ENCODE peak calls at places on chromosome 4, in six cellular contexts. N, Z, O, F, K and Q are unnamed samples.

GRCh38 chr4:159105761-159106243 is 2.9 kb downstream of the RAPGEF2 start:
- DNase-seq in N (peak), Z (no peak), O (no peak), F (no peak), K (peak), Q (peak)

GRCh38 chr4:30386266-30386895 is 333.8 kb upstream of the PCDH7 start:
- DNase-seq in N (no peak), Z (no peak), O (no peak), F (no peak), K (peak), Q (no peak)

GRCh38 chr4:171484681-171485080 is 328.5 kb upstream of the GALNTL6 start:
- DNase-seq in N (no peak), Z (no peak), O (no peak), F (no peak), K (no peak), Q (no peak)

GRCh38 chr4:130545596-130545995 is 1449.6 kb downstream of the C4orf33 start:
- DNase-seq in N (no peak), Z (no peak), O (no peak), F (no peak), K (no peak), Q (no peak)

GRCh38 chr4:89657931-89658700 is 178.8 kb downstream of the SNCA start:
- DNase-seq in N (peak), Z (no peak), O (no peak), F (no peak), K (peak), Q (no peak)

GRCh38 chr4:48360966-48361470 is 19.7 kb downstream of the SLAIN2 start:
- DNase-seq in N (no peak), Z (no peak), O (no peak), F (no peak), K (peak), Q (no peak)

GRCh38 chr4:18882468-18882867 is 860.9 kb upstream of the LCORL start:
- DNase-seq in N (peak), Z (no peak), O (no peak), F (no peak), K (peak), Q (no peak)

GRCh38 chr4:74397748-74398426 is 32.9 kb downstream of the EREG start:
- DNase-seq in N (no peak), Z (no peak), O (no peak), F (no peak), K (peak), Q (no peak)

GRCh38 chr4:99624141-99624719 is 33.4 kb downstream of the C4orf54 start:
- DNase-seq in N (no peak), Z (no peak), O (no peak), F (no peak), K (no peak), Q (no peak)

GRCh38 chr4:8765084-8765483 is 106.6 kb downstream of the HMX1 start:
- DNase-seq in N (no peak), Z (no peak), O (no peak), F (no peak), K (no peak), Q (peak)

GRCh38 chr4:18571252-18571885 is 549.8 kb upstream of the LCORL start:
- DNase-seq in N (no peak), Z (no peak), O (no peak), F (no peak), K (no peak), Q (no peak)

GRCh38 chr4:14338206-14338605 is 664.1 kb upstream of the CPEB2 start:
- DNase-seq in N (no peak), Z (no peak), O (no peak), F (no peak), K (peak), Q (no peak)

GRCh38 chr4:7335363-7336066 is 99.2 kb downstream of the PSAPL1 start:
- DNase-seq in N (peak), Z (peak), O (peak), F (peak), K (no peak), Q (peak)

GRCh38 chr4:159487284-159487747 is 384.4 kb downstream of the RAPGEF2 start:
- DNase-seq in N (peak), Z (no peak), O (peak), F (peak), K (peak), Q (peak)

GRCh38 chr4:83139514-83140156 is 25.1 kb upstream of the PLAC8 start:
- DNase-seq in N (no peak), Z (no peak), O (no peak), F (no peak), K (no peak), Q (no peak)

GRCh38 chr4:2338754-2339457 is 77.0 kb upstream of the MXD4 start:
- DNase-seq in N (no peak), Z (no peak), O (no peak), F (no peak), K (no peak), Q (no peak)

GRCh38 chr4:154928640-154929257 is 147.7 kb downstream of the RBM46 start:
- DNase-seq in N (peak), Z (no peak), O (no peak), F (peak), K (peak), Q (no peak)

GRCh38 chr4:101044766-101045165 is 302.6 kb downstream of the PPP3CA start:
- DNase-seq in N (no peak), Z (no peak), O (no peak), F (no peak), K (no peak), Q (no peak)

GRCh38 chr4:122765702-122766352 is 33.3 kb downstream of the BBS12 start:
- DNase-seq in N (peak), Z (no peak), O (no peak), F (no peak), K (peak), Q (no peak)

GRCh38 chr4:147571021-147571770 is 46.0 kb upstream of the TMEM184C start:
- DNase-seq in N (no peak), Z (no peak), O (no peak), F (no peak), K (no peak), Q (no peak)

GRCh38 chr4:147809171-147809570 is 77.3 kb downstream of the ARHGAP10 start:
- DNase-seq in N (no peak), Z (no peak), O (no peak), F (no peak), K (no peak), Q (no peak)

GRCh38 chr4:45043916-45044315 is 317.6 kb upstream of the GNPDA2 start:
- DNase-seq in N (no peak), Z (no peak), O (no peak), F (no peak), K (no peak), Q (peak)

GRCh38 chr4:183355405-183355804 is 33.2 kb upstream of the CLDN24 start:
- DNase-seq in N (peak), Z (no peak), O (no peak), F (no peak), K (peak), Q (no peak)

GRCh38 chr4:120801171-120801758 is 121.3 kb downstream of the PRDM5 start:
- DNase-seq in N (peak), Z (peak), O (peak), F (no peak), K (peak), Q (peak)

GRCh38 chr4:168318266-168318895 is at the start of gene DDX60:
- DNase-seq in N (peak), Z (peak), O (peak), F (peak), K (peak), Q (peak)

GRCh38 chr4:151719045-151719743 is 41.6 kb downstream of the GATB start:
- DNase-seq in N (no peak), Z (no peak), O (peak), F (no peak), K (no peak), Q (no peak)

GRCh38 chr4:53474178-53474577 is 96.7 kb downstream of the FIP1L1 start:
- DNase-seq in N (no peak), Z (no peak), O (no peak), F (no peak), K (no peak), Q (no peak)

GRCh38 chr4:5893013-5893580 is at the start of gene CRMP1:
- DNase-seq in N (peak), Z (no peak), O (peak), F (no peak), K (peak), Q (no peak)

GRCh38 chr4:48499551-48500066 is 9.6 kb downstream of the ZAR1 start:
- DNase-seq in N (no peak), Z (no peak), O (no peak), F (no peak), K (no peak), Q (no peak)

GRCh38 chr4:85777908-85778808 is 303.2 kb downstream of the ARHGAP24 start:
- DNase-seq in N (no peak), Z (no peak), O (no peak), F (no peak), K (peak), Q (no peak)

GRCh38 chr4:136412708-136413107 is 1119.6 kb downstream of the PCDH18 start:
- DNase-seq in N (no peak), Z (no peak), O (no peak), F (no peak), K (peak), Q (no peak)

GRCh38 chr4:173753408-173753807 is 223.4 kb upstream of the HAND2 start:
- DNase-seq in N (no peak), Z (no peak), O (no peak), F (no peak), K (no peak), Q (no peak)

GRCh38 chr4:114052227-114052626 is 72.8 kb upstream of the ARSJ start:
- DNase-seq in N (no peak), Z (no peak), O (no peak), F (no peak), K (no peak), Q (no peak)

GRCh38 chr4:94177822-94178221 is 29.8 kb upstream of the SMARCAD1 start:
- DNase-seq in N (no peak), Z (no peak), O (no peak), F (no peak), K (no peak), Q (no peak)

GRCh38 chr4:129355529-129355928 is 259.6 kb downstream of the C4orf33 start:
- DNase-seq in N (no peak), Z (no peak), O (no peak), F (no peak), K (peak), Q (no peak)

GRCh38 chr4:148787831-148788477 is 345.7 kb upstream of the NR3C2 start:
- DNase-seq in N (peak), Z (no peak), O (no peak), F (no peak), K (no peak), Q (no peak)

GRCh38 chr4:168514249-168514852 is 17.5 kb downstream of the PALLD start:
- DNase-seq in N (peak), Z (no peak), O (no peak), F (no peak), K (peak), Q (no peak)

GRCh38 chr4:174479140-174479539 is 43.1 kb downstream of the HPGD start:
- DNase-seq in N (no peak), Z (no peak), O (no peak), F (no peak), K (no peak), Q (no peak)